ENCODE peak calls at places on chromosome 22, in ten cellular contexts. B is IMR-90, G is hepatocyte, W is heart right ventricle, S is prostate gland, Q is HFFc6, R is mucosa of descending colon, K is psoas muscle, A is uterus, E is GM06990. N is an unnamed sample.

GRCh38 chr22:17232406-17232805 is 13.2 kb upstream of the ADA2 start:
- DNase-seq in B (no peak), G (no peak), W (no peak), S (no peak), Q (no peak), R (no peak), K (no peak), A (no peak), E (no peak), N (no peak)

GRCh38 chr22:36913431-36914382 is at the start of gene CSF2RB:
- DNase-seq in B (no peak), G (no peak), W (no peak), S (no peak), Q (no peak), R (peak), K (no peak), A (no peak), E (peak), N (no peak)

GRCh38 chr22:25060522-25061071 is 108.1 kb downstream of the KIAA1671 start:
- DNase-seq in B (no peak), G (no peak), W (no peak), S (no peak), Q (no peak), R (no peak), K (no peak), A (no peak), E (no peak), N (no peak)

GRCh38 chr22:50079689-50080465 is 5.3 kb downstream of the MLC1 start:
- DNase-seq in B (no peak), G (no peak), W (no peak), S (no peak), Q (no peak), R (no peak), K (no peak), A (no peak), E (no peak), N (no peak)

GRCh38 chr22:49922926-49923325 is 4.5 kb downstream of the CRELD2 start:
- DNase-seq in B (no peak), G (no peak), W (no peak), S (no peak), Q (no peak), R (no peak), K (no peak), A (no peak), E (no peak), N (no peak)

GRCh38 chr22:25141994-25142620 is 57.6 kb upstream of the CRYBB3 start:
- DNase-seq in B (no peak), G (no peak), W (no peak), S (no peak), Q (no peak), R (no peak), K (no peak), A (no peak), E (no peak), N (no peak)

GRCh38 chr22:23536821-23537345 is 43.2 kb downstream of the IGLL1 start:
- DNase-seq in B (no peak), G (no peak), W (no peak), S (no peak), Q (no peak), R (no peak), K (no peak), A (no peak), E (no peak), N (no peak)

GRCh38 chr22:25970996-25971811 is 198.1 kb upstream of the SEZ6L start:
- DNase-seq in B (no peak), G (no peak), W (no peak), S (no peak), Q (no peak), R (no peak), K (no peak), A (no peak), E (no peak), N (no peak)

GRCh38 chr22:38481162-38481870 is 13.4 kb downstream of the KDELR3 start:
- DNase-seq in B (no peak), G (no peak), W (no peak), S (no peak), Q (peak), R (no peak), K (no peak), A (no peak), E (no peak), N (no peak)

GRCh38 chr22:46058591-46059519 is 81.9 kb upstream of the WNT7B start:
- DNase-seq in B (no peak), G (no peak), W (peak), S (no peak), Q (no peak), R (no peak), K (peak), A (peak), E (no peak), N (no peak)

GRCh38 chr22:44573451-44573850 is 75.4 kb upstream of the RTL6 start:
- DNase-seq in B (no peak), G (no peak), W (no peak), S (no peak), Q (no peak), R (no peak), K (peak), A (no peak), E (no peak), N (no peak)

GRCh38 chr22:23365961-23366360 is 185.7 kb downstream of the BCR start:
- DNase-seq in B (no peak), G (no peak), W (no peak), S (no peak), Q (no peak), R (no peak), K (no peak), A (no peak), E (no peak), N (no peak)

GRCh38 chr22:49531533-49531895 is 296.2 kb downstream of the BRD1 start:
- DNase-seq in B (no peak), G (no peak), W (no peak), S (no peak), Q (no peak), R (no peak), K (no peak), A (no peak), E (no peak), N (no peak)

GRCh38 chr22:46070722-46071450 is 79.4 kb upstream of the PPARA start:
- DNase-seq in B (peak), G (peak), W (peak), S (no peak), Q (peak), R (peak), K (peak), A (peak), E (peak), N (peak)

GRCh38 chr22:26548984-26549383 is 36.7 kb upstream of the TFIP11 start:
- DNase-seq in B (no peak), G (no peak), W (no peak), S (peak), Q (no peak), R (no peak), K (no peak), A (no peak), E (no peak), N (no peak)

GRCh38 chr22:46087816-46088277 is 62.5 kb upstream of the PPARA start:
- DNase-seq in B (peak), G (peak), W (peak), S (peak), Q (peak), R (peak), K (peak), A (peak), E (no peak), N (peak)

GRCh38 chr22:11629661-11630385 is 3898.2 kb upstream of the OR11H1 start:
- DNase-seq in B (no peak), G (no peak), W (no peak), S (no peak), Q (no peak), R (no peak), K (peak), A (no peak), E (no peak), N (no peak)

GRCh38 chr22:45818130-45819085 is 146.8 kb downstream of the ATXN10 start:
- DNase-seq in B (no peak), G (peak), W (peak), S (peak), Q (no peak), R (no peak), K (peak), A (no peak), E (no peak), N (no peak)

GRCh38 chr22:48366056-48366455 is 1461.6 kb downstream of the BRD1 start:
- DNase-seq in B (no peak), G (no peak), W (no peak), S (no peak), Q (no peak), R (no peak), K (no peak), A (no peak), E (no peak), N (no peak)

GRCh38 chr22:44309647-44310046 is 3.1 kb downstream of the SHISAL1 start:
- DNase-seq in B (no peak), G (no peak), W (no peak), S (no peak), Q (no peak), R (no peak), K (no peak), A (no peak), E (no peak), N (no peak)

GRCh38 chr22:45127866-45128265 is 35.9 kb upstream of the NUP50 start:
- DNase-seq in B (peak), G (no peak), W (no peak), S (no peak), Q (peak), R (no peak), K (no peak), A (no peak), E (no peak), N (no peak)

GRCh38 chr22:33035276-33035863 is 22.8 kb downstream of the SYN3 start:
- DNase-seq in B (no peak), G (no peak), W (no peak), S (no peak), Q (no peak), R (no peak), K (no peak), A (no peak), E (no peak), N (no peak)

GRCh38 chr22:38228873-38229740 is 27.3 kb downstream of the MAFF start:
- DNase-seq in B (peak), G (no peak), W (no peak), S (peak), Q (peak), R (peak), K (peak), A (no peak), E (no peak), N (peak)

GRCh38 chr22:50059185-50059880 is 1.2 kb upstream of the TTLL8 start:
- DNase-seq in B (peak), G (peak), W (no peak), S (no peak), Q (no peak), R (no peak), K (no peak), A (no peak), E (no peak), N (no peak)

GRCh38 chr22:46894851-46895640 is 132.6 kb downstream of the TBC1D22A start:
- DNase-seq in B (no peak), G (no peak), W (no peak), S (no peak), Q (no peak), R (no peak), K (no peak), A (no peak), E (no peak), N (no peak)

GRCh38 chr22:43941449-43941848 is 13.8 kb upstream of the SAMM50 start:
- DNase-seq in B (no peak), G (no peak), W (no peak), S (no peak), Q (no peak), R (no peak), K (no peak), A (no peak), E (no peak), N (no peak)

GRCh38 chr22:39690901-39691620 is 120.5 kb downstream of the CACNA1I start:
- DNase-seq in B (no peak), G (peak), W (no peak), S (no peak), Q (no peak), R (no peak), K (no peak), A (no peak), E (no peak), N (no peak)

GRCh38 chr22:24060375-24060788 is 49.3 kb downstream of the CABIN1 start:
- DNase-seq in B (peak), G (no peak), W (no peak), S (peak), Q (peak), R (peak), K (no peak), A (no peak), E (no peak), N (no peak)

GRCh38 chr22:37499789-37500188 is 13.6 kb upstream of the MFNG start:
- DNase-seq in B (no peak), G (no peak), W (no peak), S (no peak), Q (no peak), R (no peak), K (no peak), A (no peak), E (no peak), N (no peak)

GRCh38 chr22:41920271-41920976 is 5.5 kb upstream of the SHISA8 start:
- DNase-seq in B (no peak), G (no peak), W (no peak), S (no peak), Q (no peak), R (no peak), K (no peak), A (no peak), E (peak), N (no peak)

GRCh38 chr22:37925767-37926166 is 19.7 kb downstream of the MICALL1 start:
- DNase-seq in B (no peak), G (no peak), W (no peak), S (no peak), Q (no peak), R (no peak), K (no peak), A (no peak), E (no peak), N (no peak)

GRCh38 chr22:43528601-43529360 is 117.0 kb downstream of the MPPED1 start:
- DNase-seq in B (no peak), G (no peak), W (no peak), S (no peak), Q (no peak), R (no peak), K (no peak), A (no peak), E (no peak), N (no peak)

DNA sequence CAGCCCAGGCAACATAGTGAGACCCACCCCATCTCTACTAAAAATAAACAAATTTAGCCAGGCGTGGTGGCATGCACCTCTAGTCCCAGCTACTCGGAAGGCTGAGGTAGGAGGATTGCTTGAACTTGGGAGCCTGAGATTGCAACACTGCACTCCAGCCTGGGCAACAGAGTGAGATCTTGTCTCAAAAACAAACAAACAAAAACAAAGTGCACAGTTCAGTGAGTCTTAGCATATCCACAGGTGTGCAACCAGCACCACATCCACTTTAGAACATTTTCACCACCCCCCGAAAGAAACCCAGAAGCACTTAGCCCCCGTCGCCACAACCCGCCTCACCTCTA is 27.4 kb downstream of the MB start:
- DNase-seq in B (no peak), G (no peak), W (no peak), S (no peak), Q (no peak), R (no peak), K (no peak), A (no peak), E (no peak), N (no peak)
- TF ChIP-seq CTCF in B (no peak), G (no peak), W (no peak), S (no peak), Q (no peak), R (no peak), K (no peak), A (no peak), E (no peak), N (no peak)

DNA sequence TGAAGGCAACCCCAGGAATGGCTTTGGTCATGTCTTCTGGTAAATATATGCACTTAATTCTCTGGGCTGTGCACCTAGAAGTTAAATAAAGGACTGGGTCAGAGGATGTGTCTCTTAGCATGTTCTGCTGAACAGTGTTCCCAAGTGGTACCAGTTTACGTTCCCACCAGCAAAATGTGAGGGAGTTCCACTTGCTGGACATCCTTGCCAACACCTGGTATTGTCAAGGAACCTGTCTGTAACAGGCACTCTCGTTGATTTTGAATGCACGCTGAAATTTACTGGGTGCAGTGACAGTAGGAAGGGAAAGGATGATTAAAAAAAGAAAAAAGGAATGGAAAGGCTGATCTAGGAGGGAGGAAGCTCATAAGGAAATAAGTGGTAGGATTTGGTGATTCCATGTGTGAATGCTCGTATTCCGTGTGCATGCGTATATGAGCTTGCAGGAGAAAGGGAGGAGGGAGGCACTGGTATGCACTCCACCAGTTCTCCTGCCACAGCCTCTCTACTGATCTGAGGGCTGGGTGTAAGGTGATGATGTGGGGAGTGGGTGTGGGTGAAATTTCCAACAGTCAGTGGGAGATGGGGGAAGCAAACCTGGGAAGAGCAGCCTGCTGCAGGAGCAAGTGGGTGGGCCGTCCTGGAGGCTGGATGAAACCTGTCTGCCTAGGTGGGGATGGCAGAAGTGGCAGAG is 14.9 kb downstream of the MED15 start:
- DNase-seq in B (no peak), G (no peak), W (no peak), S (no peak), Q (no peak), R (no peak), K (no peak), A (no peak), E (no peak), N (no peak)
- TF ChIP-seq CTCF in B (no peak), G (no peak), W (no peak), S (no peak), Q (no peak), R (no peak), K (no peak), A (no peak), E (no peak), N (no peak)

DNA sequence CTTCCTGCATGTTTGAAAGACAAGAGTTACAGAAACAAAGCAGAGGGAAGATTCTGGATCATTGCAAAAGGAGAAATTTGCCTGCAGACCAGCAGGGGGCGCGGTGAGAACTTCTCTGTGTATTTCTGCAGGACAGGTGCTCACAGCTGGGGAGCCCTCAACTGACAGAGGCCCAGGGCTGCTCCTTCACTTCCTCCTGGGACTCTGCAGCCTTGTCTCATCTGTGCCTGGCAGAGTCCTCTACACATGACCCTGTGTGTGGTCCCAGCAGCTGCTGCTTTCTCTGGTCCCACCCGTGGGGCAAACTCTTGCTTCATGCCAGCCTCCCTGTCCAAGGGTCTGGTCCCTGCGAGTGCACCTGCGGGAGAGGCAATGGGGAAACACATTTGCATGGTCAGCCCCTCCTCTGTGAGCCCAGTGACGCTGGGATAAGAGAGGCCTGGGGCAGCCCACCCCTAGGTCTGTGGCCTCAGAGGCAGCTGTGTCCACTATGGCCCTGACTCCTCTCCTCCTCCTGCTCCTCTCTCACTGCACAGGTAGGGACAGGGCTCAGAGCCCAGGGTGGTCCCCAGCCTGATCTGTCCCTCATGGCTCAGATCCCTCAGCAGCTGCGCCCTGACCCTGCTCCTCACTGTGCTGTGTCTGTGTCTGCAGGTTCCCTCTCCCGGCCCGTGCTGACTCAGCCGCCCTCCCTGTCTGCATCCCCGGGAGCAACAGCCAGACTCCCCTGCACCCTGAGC is 43.2 kb upstream of the VPREB1 start:
- DNase-seq in B (peak), G (no peak), W (peak), S (no peak), Q (peak), R (peak), K (no peak), A (no peak), E (peak), N (peak)
- TF ChIP-seq CTCF in B (peak), G (peak), W (no peak), S (peak), Q (peak), R (peak), K (no peak), A (peak), E (peak), N (peak)

GRCh38 chr22:40898850-40899357 is 37.0 kb upstream of the DNAJB7 start:
- DNase-seq in B (peak), G (peak), W (no peak), S (no peak), Q (peak), R (peak), K (no peak), A (no peak), E (peak), N (no peak)
- TF ChIP-seq CTCF in B (peak), G (peak), W (no peak), S (peak), Q (peak), R (no peak), K (peak), A (peak), E (peak), N (no peak)

DNA sequence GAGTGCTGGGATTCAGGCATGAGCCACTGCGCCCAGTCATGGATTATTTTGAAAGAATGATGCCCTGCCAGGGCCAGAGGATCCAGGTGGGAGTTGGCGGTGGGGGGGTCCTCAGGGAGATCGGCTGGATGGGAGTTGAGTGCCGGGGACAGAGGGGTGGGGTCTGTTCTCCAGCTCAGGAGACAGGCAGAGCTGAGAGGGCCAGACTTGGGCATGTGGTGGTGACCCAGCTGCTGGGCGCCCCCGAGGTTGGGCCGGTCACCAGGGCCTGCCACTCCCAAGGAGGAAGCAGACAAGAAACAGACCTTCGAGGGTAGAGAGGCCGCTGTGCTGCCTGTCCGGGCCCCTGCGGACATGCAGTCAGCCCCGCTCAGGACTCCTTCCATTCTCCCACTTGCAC is 11.8 kb upstream of the PRODH start:
- DNase-seq in B (no peak), G (no peak), W (no peak), S (no peak), Q (no peak), R (no peak), K (peak), A (no peak), E (no peak), N (no peak)
- TF ChIP-seq CTCF in B (no peak), G (no peak), W (no peak), S (no peak), Q (no peak), R (no peak), K (no peak), A (no peak), E (no peak), N (no peak)

GRCh38 chr22:27682438-27682837 is 119.1 kb downstream of the MN1 start:
- DNase-seq in B (no peak), G (no peak), W (no peak), S (no peak), Q (no peak), R (no peak), K (no peak), A (no peak), E (no peak), N (no peak)
- TF ChIP-seq CTCF in B (peak), G (peak), W (no peak), S (no peak), Q (peak), R (no peak), K (peak), A (no peak), E (no peak), N (no peak)